ENCODE peak calls at places on chromosome 16, in four cellular contexts. D, E, Y and L are unnamed samples.

GRCh38 chr16:69890114-69890890 is 60.8 kb upstream of the CLEC18A start:
- DNase-seq in Y (peak), E (peak), D (peak), L (peak)

GRCh38 chr16:84759061-84759460 is 59.3 kb downstream of the USP10 start:
- DNase-seq in Y (no peak), D (no peak), E (no peak), L (peak)

GRCh38 chr16:71966932-71967331 is 33.3 kb downstream of the PKD1L3 start:
- DNase-seq in Y (no peak), D (no peak), E (peak), L (no peak)

GRCh38 chr16:56488035-56488434 is 31.8 kb downstream of the BBS2 start:
- DNase-seq in D (no peak), Y (no peak), E (no peak), L (no peak)

GRCh38 chr16:1097156-1097555 is 1.1 kb upstream of the C1QTNF8 start:
- DNase-seq in E (no peak), Y (no peak), D (no peak), L (no peak)

GRCh38 chr16:87363771-87364476 is 19.7 kb downstream of the FBXO31 start:
- DNase-seq in D (no peak), Y (no peak), E (peak), L (peak)

GRCh38 chr16:22671301-22672076 is 142.5 kb upstream of the HS3ST2 start:
- DNase-seq in Y (no peak), E (peak), D (peak), L (no peak)

GRCh38 chr16:82694239-82694874 is 67.6 kb downstream of the CDH13 start:
- DNase-seq in D (no peak), E (peak), Y (no peak), L (peak)

GRCh38 chr16:83273504-83274173 is 534.1 kb upstream of the HSBP1 start:
- DNase-seq in D (no peak), Y (no peak), E (no peak), L (no peak)

GRCh38 chr16:78654929-78655328 is 555.5 kb downstream of the WWOX start:
- DNase-seq in D (no peak), E (no peak), Y (no peak), L (no peak)

GRCh38 chr16:22425847-22426246 is 51.4 kb upstream of the CDR2 start:
- DNase-seq in Y (no peak), E (no peak), D (no peak), L (no peak)

GRCh38 chr16:83397601-83398000 is 410.2 kb upstream of the HSBP1 start:
- DNase-seq in Y (no peak), D (no peak), E (no peak), L (no peak)

GRCh38 chr16:68490829-68491575 is 42.7 kb upstream of the SMPD3 start:
- DNase-seq in E (peak), Y (no peak), D (no peak), L (no peak)

GRCh38 chr16:68739964-68740627 is 3.0 kb downstream of the CDH1 start:
- DNase-seq in Y (no peak), D (no peak), E (peak), L (no peak)

GRCh38 chr16:12499032-12499735 is 304.5 kb downstream of the CPPED1 start:
- DNase-seq in Y (no peak), E (no peak), D (no peak), L (no peak)

GRCh38 chr16:16093625-16094332 is 129.5 kb downstream of the ABCC6 start:
- DNase-seq in D (no peak), Y (no peak), E (no peak), L (peak)

GRCh38 chr16:567362-568256 is 804 bp downstream of the NHLRC4 start:
- DNase-seq in E (no peak), D (no peak), Y (no peak), L (no peak)

GRCh38 chr16:86895609-86896008 is 317.3 kb downstream of the FOXL1 start:
- DNase-seq in Y (no peak), E (no peak), D (peak), L (no peak)

GRCh38 chr16:85371948-85372347 is 241.2 kb upstream of the GSE1 start:
- DNase-seq in Y (no peak), D (no peak), E (no peak), L (no peak)

GRCh38 chr16:57735755-57736418 is at the start of gene KATNB1:
- DNase-seq in E (no peak), D (no peak), Y (no peak), L (peak)

GRCh38 chr16:57732683-57733082 is 2.9 kb upstream of the KATNB1 start:
- DNase-seq in Y (no peak), D (no peak), E (no peak), L (no peak)

GRCh38 chr16:57736419-57737281 is 1.1 kb downstream of the KATNB1 start:
- DNase-seq in Y (no peak), E (peak), D (no peak), L (peak)

GRCh38 chr16:57734308-57734924 is 1.2 kb upstream of the KATNB1 start:
- DNase-seq in Y (no peak), E (no peak), D (no peak), L (no peak)

GRCh38 chr16:57734925-57735754 is 430 bp upstream of the KATNB1 start:
- DNase-seq in Y (peak), E (peak), D (peak), L (peak)
- TF ChIP-seq CTCF in Y (no peak), E (no peak), D (peak), L (no peak)

DNA sequence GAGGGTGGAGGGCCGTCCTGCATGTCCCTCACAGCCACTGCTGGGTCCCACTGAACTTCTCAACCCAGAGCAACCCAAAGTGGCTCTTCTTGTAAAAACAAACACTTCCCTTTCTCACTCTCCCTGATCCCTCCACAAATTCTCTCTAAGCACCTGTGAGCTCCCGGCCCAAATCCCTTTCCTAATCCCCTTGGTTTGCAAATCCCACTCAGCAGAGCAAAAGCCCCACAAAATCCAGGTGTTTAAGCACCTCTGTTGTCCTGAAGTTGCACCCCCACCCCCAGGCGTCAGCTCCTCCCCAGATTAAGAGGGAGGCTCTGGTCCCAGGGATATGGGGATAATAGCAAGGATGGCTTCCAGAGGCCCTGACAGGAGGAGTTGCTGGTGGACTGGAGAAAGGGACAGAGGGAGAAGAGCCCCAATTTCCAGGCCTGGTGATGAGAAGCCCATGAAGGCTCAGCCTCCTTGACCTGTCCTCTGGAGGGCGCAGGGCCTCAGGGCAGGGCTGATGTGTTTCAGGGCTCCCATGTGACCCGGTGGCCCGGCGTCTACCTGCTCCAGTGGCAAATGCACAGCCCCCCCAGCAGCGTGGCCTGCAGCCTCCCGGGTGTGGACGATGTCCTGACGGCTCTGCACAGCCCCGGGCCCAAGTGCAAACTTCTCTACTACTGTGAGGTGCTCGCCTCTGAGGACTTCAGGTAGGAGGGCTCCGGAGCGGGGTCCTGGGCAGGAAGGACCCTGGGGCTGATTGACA is 23.0 kb downstream of the NAGPA start:
- DNase-seq in Y (no peak), D (no peak), E (no peak), L (no peak)
- TF ChIP-seq CTCF in Y (no peak), D (no peak), E (no peak), L (no peak)

GRCh38 chr16:28192811-28193529 is 18.8 kb downstream of the XPO6 start:
- DNase-seq in Y (no peak), D (no peak), E (no peak), L (no peak)
- TF ChIP-seq CTCF in Y (no peak), D (no peak), E (no peak), L (no peak)

DNA sequence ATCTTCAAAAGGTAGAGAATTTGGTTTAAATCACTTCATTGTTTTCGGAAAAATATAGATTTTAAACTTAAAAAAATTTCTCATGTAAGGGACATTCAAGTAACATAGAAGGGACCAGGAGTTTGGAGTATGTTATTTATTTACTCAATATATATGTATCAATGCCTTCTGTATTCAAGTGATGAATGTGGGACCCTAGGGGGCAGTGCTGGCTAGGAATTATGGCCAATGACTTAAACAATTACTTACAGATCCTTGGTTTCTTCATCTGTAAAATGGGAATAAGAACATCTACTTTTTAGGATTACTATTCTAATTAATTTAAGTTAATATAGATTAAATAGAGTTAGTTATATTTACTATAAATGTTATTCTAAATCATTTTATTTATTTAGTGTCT is 886.3 kb upstream of the RBFOX1 start:
- DNase-seq in E (no peak), D (no peak), Y (no peak), L (no peak)
- TF ChIP-seq CTCF in E (no peak), D (no peak), Y (no peak), L (no peak)

GRCh38 chr16:51129105-51129504 is 22.0 kb downstream of the SALL1 start:
- DNase-seq in D (no peak), Y (no peak), E (peak), L (no peak)

GRCh38 chr16:51121009-51121347 is 30.1 kb downstream of the SALL1 start:
- DNase-seq in E (no peak), D (no peak), Y (no peak), L (no peak)

GRCh38 chr16:51125992-51126391 is 25.1 kb downstream of the SALL1 start:
- DNase-seq in E (no peak), Y (no peak), D (no peak), L (no peak)

GRCh38 chr16:51121850-51122249 is 29.2 kb downstream of the SALL1 start:
- DNase-seq in Y (no peak), D (no peak), E (no peak), L (no peak)

DNA sequence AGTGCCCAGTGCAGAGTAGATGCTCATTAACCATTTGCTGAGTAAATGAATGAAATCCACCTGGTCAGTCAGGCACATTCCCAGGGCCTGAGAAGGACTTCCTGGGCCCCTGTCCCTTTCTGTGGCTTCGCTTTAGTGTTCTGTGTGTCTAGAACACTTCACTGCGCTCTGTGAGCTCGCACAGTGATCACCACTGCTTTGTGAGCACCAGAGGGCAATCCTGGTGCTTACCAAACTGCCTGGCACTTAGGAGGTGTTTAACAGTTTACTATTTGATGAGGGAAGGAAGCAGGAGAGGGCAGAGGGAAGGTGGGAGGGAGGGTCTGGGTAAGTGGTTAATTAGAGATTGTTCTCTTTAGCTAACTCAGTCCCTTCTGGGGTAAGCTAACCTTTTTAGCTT is 26.2 kb downstream of the SALL1 start:
- DNase-seq in E (no peak), Y (no peak), D (no peak), L (no peak)
- TF ChIP-seq CTCF in E (no peak), Y (no peak), D (no peak), L (no peak)

GRCh38 chr16:2517954-2518605 is 2.1 kb upstream of the AMDHD2 start:
- DNase-seq in D (no peak), E (no peak), Y (no peak), L (no peak)

GRCh38 chr16:2518823-2519710 is 1.1 kb upstream of the AMDHD2 start:
- DNase-seq in D (no peak), E (no peak), Y (no peak), L (no peak)

GRCh38 chr16:2515180-2515803 is 1.5 kb downstream of the ATP6V0C start:
- DNase-seq in D (no peak), E (no peak), Y (no peak), L (no peak)

GRCh38 chr16:2514333-2515179 is 804 bp downstream of the ATP6V0C start:
- DNase-seq in Y (no peak), E (no peak), D (no peak), L (peak)

DNA sequence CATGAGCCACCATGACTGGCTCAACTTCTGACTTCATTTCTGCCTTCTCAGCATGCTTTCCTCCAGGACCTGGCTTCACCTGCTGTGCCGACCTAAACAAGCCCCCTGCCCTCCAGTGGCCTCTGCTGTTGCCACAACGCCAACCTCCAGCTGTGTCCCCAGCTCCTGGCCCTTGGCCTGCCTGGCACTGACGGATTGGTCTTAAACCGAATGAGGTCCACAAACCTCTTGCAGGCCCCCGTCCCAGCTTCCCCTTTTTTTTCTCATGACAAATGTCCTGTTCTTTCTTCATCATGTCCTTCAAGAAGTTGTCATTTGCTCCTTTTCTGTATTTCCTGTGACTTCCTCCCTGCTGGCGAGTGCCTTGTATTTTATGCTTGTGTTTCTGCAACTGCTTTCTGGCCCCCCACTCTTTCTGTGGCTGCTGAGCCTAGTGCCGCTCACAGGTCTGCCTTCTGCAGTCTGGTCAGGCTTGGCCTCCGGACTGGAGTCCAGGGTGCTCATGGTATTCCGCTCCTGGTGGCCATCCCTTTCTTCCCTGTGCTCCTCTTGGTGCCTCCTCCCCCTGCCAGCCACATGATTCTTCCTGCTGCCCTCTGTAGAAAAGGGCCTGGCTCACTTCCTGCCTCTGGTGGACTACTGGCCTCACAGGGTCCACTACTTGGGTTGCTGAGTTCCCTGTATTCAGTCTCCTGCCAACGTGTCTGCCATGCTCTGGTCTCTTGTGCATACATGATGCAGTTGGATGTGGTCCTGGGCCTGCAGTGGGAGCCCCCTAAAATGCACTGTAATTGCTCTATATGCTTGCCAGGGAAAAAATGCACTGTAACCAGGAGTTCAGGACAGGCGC is 2.9 kb downstream of the ATP6V0C start:
- DNase-seq in D (no peak), Y (no peak), E (no peak), L (no peak)
- TF ChIP-seq CTCF in D (no peak), Y (no peak), E (no peak), L (no peak)

DNA sequence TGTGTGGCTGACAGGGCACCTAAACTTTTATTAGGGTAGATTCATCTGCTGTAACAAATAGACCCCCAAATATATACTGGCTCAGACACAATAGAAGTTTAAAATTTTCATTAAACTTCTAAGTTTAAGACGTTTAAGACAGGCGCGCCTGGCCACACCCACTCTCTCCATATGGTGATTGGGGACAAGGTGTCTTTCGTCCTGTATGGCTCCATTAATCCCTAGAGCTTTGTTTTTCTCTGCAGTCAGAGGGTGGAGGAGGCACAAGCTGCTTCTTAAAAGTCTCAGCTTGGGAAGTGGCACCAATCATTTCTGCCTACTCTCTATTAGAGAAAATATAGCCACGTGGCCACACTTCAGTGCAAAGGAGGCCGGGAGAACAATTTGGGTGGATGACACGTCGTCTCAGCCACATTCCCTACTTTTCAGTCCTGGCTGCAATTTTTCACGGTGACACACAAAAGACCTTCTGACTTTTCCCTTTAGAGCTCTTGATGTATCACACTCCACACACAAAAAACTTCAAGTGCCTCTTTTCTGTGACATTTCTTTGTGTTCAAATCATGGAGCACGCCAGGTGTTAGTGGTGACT is 125.5 kb upstream of the CACNG3 start:
- DNase-seq in Y (no peak), D (no peak), E (no peak), L (no peak)
- TF ChIP-seq CTCF in Y (no peak), D (no peak), E (no peak), L (no peak)